ENCODE peak calls at places on chromosomes 3 and 15, in four cellular contexts. Y is colonic mucosa, G is esophagus squamous epithelium, V is brain microvascular endothelial cell. P is an unnamed sample. For H3K36me3, the result is how much of the 10 kb centered on the place peaks cover.

GRCh38 chr3:80559701-80560100 is 791.9 kb upstream of the ROBO1 start:
- DNase-seq in Y (no peak), G (no peak), V (no peak), P (no peak)

GRCh38 chr15:32855942-32856341 is 138.1 kb downstream of the GREM1 start:
- DNase-seq in Y (no peak), G (no peak), V (peak), P (no peak)

GRCh38 chr15:69857686-69858391 is 239.9 kb downstream of the TLE3 start:
- DNase-seq in Y (no peak), G (no peak), V (no peak), P (no peak)

GRCh38 chr15:68846851-68847439 is 26.2 kb upstream of the ANP32A start:
- DNase-seq in Y (no peak), G (no peak), V (no peak), P (no peak)

GRCh38 chr3:125684199-125684598 is 88.9 kb upstream of the OSBPL11 start:
- DNase-seq in Y (no peak), G (no peak), V (no peak), P (no peak)

GRCh38 chr3:29335438-29335837 is 54.6 kb downstream of the RBMS3 start:
- DNase-seq in Y (peak), G (no peak), V (peak), P (peak)

GRCh38 chr15:66095871-66096710 is 157.5 kb downstream of the MEGF11 start:
- DNase-seq in Y (no peak), G (no peak), V (no peak), P (no peak)

GRCh38 chr15:74838117-74838516 is 4.8 kb downstream of the ULK3 start:
- DNase-seq in Y (no peak), G (no peak), V (no peak), P (no peak)

GRCh38 chr3:10753964-10754363 is 62.1 kb upstream of the SLC6A11 start:
- DNase-seq in Y (peak), G (no peak), V (peak), P (no peak)

GRCh38 chr3:3799173-3800075 is at the start of gene LRRN1:
- DNase-seq in Y (peak), G (peak), V (no peak), P (peak)

GRCh38 chr3:15646924-15647511 is 45.5 kb downstream of the BTD start:
- DNase-seq in Y (no peak), G (no peak), V (peak), P (peak)

GRCh38 chr3:15647629-15648167 is 46.2 kb downstream of the BTD start:
- DNase-seq in Y (peak), G (no peak), V (peak), P (no peak)

GRCh38 chr3:15651396-15651795 is 49.9 kb downstream of the BTD start:
- DNase-seq in Y (no peak), G (no peak), V (no peak), P (no peak)

GRCh38 chr3:15649831-15650230 is 48.3 kb downstream of the BTD start:
- DNase-seq in Y (no peak), G (no peak), V (no peak), P (no peak)

GRCh38 chr3:15649341-15649740 is 47.8 kb downstream of the BTD start:
- DNase-seq in Y (no peak), G (no peak), V (no peak), P (no peak)
- H3K36me3 ChIP-seq in Y (under half), G (under half), V (under half), P (under half)

GRCh38 chr3:183728204-183728603 is 30.6 kb downstream of the YEATS2 start:
- DNase-seq in Y (no peak), G (no peak), V (no peak), P (no peak)

GRCh38 chr3:183733553-183733952 is 36.0 kb downstream of the YEATS2 start:
- DNase-seq in Y (no peak), G (no peak), V (no peak), P (no peak)

GRCh38 chr3:183730361-183730760 is 32.8 kb downstream of the YEATS2 start:
- DNase-seq in Y (no peak), G (no peak), V (no peak), P (no peak)

GRCh38 chr3:183734750-183735284 is 37.2 kb downstream of the YEATS2 start:
- DNase-seq in Y (no peak), G (no peak), V (no peak), P (no peak)

DNA sequence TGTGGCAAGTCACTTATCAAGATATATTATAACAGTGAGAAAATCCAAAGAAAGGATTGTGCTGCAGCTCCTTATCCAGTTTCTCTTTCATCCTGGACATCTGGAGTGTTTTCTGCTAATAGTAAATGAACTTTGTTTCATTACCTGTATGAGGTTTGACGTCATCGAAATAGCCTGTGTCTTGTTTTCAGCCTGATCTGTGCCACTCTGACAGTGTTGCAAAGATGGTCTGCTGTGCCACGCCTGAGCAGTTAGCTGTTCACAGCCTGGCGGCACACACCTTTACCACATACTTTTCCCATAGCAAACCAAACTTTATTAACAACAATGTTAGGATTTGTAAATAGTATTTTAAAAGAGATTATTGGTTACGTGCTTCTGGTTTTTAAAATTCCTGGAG is 34.0 kb downstream of the YEATS2 start:
- DNase-seq in Y (no peak), G (no peak), V (no peak), P (no peak)
- H3K36me3 ChIP-seq in Y (under half), G (under half), V (under half), P (half or more)

GRCh38 chr3:14145236-14145635 is 20.4 kb downstream of the TMEM43 start:
- DNase-seq in Y (no peak), G (no peak), V (peak), P (no peak)

GRCh38 chr3:14145670-14146380 is 21.0 kb downstream of the TMEM43 start:
- DNase-seq in Y (peak), G (no peak), V (no peak), P (no peak)

GRCh38 chr3:14143826-14144225 is 19.0 kb downstream of the TMEM43 start:
- DNase-seq in Y (no peak), G (no peak), V (peak), P (peak)

GRCh38 chr3:14143271-14143605 is 18.4 kb downstream of the TMEM43 start:
- DNase-seq in Y (no peak), G (no peak), V (peak), P (no peak)

DNA sequence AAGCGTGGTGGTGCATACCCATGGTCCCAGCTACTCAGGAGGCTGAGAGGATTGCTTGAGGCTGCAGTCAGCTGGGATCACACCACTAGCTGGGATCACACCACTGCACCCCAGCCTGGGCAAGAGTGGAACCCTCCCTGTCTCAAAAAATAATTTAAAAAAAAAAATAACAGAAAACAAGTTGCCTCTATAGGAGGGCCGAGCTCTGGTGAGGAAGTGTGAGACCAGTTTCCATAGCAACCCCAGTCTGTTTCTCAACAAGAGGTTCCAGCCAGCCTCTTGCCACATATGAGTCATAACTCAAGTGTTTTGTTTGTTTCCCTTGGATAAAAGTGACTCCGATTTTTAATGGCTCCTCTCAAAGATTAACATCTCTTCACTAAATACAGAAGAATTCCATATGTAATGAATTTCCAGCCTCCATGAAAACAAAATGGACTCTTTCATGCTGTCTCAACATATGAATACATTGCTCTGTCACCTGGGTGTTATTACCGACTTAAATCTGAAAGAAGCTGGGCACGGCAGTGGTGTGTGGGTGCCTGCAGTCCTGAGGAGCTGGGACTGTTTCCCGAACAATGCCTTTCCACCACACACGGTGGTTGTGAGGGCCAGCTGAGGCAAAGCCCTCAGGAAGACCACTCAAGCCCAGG is 19.7 kb downstream of the TMEM43 start:
- DNase-seq in Y (peak), G (peak), V (peak), P (peak)
- H3K36me3 ChIP-seq in Y (under half), G (under half), V (under half), P (half or more)

DNA sequence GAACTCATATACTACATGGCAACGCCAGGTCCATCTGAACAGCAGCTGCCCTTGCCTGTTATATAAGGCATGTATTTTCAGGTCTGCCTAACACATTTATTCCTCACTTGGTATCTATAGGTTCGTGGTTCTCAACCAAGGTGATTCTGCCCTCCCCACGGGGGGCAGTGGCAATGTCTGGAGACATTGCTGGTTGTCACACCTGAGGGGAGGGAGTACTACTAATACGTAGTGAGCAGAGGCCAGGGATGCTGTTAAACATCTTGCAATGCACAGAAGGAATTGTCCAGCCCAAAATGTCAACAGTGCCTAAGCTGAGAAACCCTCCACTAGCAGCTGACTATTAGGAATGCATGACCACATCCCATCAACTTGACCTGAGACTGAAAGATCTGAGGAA is 32.6 kb downstream of the ADAMTS9 start:
- DNase-seq in Y (no peak), G (no peak), V (no peak), P (no peak)
- H3K36me3 ChIP-seq in Y (under half), G (under half), V (under half), P (under half)

GRCh38 chr3:33792167-33792892 is 6.1 kb upstream of the PDCD6IP start:
- DNase-seq in Y (no peak), G (no peak), V (no peak), P (no peak)
- H3K36me3 ChIP-seq in Y (under half), G (under half), V (under half), P (under half)

GRCh38 chr15:75920079-75920478 is 16.4 kb downstream of the FBXO22 start:
- DNase-seq in Y (no peak), G (no peak), V (peak), P (no peak)

GRCh38 chr15:75918135-75918534 is 14.5 kb downstream of the FBXO22 start:
- DNase-seq in Y (no peak), G (no peak), V (no peak), P (no peak)

GRCh38 chr15:75921732-75922703 is 18.3 kb downstream of the FBXO22 start:
- DNase-seq in Y (peak), G (no peak), V (peak), P (no peak)

DNA sequence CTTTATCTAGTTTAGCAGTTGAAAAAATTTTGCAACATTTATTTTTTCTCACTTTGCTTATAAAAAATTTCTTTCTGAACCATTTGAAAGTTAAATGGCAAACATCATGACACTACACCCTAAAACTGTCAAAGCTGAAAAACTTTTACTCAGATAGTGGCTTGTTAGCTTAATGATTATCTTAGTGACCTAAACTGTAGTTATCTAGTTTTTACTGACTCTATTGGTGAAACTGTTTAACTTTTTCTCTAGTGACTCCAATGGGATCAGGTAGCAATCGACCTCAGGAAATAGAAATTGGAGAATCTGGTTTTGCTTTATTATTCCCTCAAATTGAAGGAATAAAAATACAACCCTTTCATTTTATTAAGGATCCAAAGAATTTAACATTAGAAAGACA is 13.3 kb downstream of the FBXO22 start:
- DNase-seq in Y (no peak), G (no peak), V (no peak), P (no peak)
- H3K36me3 ChIP-seq in Y (under half), G (under half), V (under half), P (under half)

DNA sequence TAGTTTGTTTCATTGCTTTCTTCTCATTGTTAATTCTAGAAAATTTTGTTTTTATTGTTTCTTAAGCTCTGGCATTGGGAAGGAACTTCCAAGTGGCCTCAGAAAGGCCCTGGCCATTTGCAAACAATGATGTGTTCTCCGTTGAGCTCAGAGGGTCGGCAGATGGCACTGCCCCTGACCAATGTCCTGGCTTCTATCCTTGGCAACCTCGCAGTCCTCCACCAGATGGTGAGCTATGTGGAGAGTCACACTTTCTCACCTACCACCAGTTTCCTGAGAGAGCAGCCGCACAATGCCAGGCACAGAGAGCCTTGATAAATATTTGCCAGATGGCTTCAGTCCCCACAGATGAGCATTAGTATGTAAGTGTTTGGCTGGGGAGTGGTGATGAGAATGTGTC is 343.7 kb downstream of the EPHB1 start:
- DNase-seq in Y (no peak), G (no peak), V (no peak), P (no peak)
- H3K36me3 ChIP-seq in Y (under half), G (under half), V (under half), P (under half)